ENCODE peak calls at places on chromosomes 3 and 15, in seven cellular contexts. One of them, this sample, is unnamed.

GRCh38 chr3:110413807-110414748 is 657.5 kb upstream of the NECTIN3 start:
- DNase-seq in astrocyte of the spinal cord: peak
- DNase-seq in CD8-positive, alpha-beta memory T cell: no peak
- DNase-seq in stimulated activated CD8-positive, alpha-beta memory T cell treated with anti-CD3 and anti-CD28 coated beads, Interleukin-4, amount 100 ng/mL, for 48 hours: no peak
- DNase-seq in GM10248: no peak
- DNase-seq in stimulated activated CD4-positive, alpha-beta T cell treated with anti-CD3 and anti-CD28 coated beads, Interleukin-12 subunit alpha, Interleukin-12 subunit beta, amount 100 ng/mL, for 4 hours: no peak
- DNase-seq in NCI-H2029: no peak
- DNase-seq in this sample: no peak

GRCh38 chr15:52493968-52494367 is 34.7 kb downstream of the MYO5A start:
- DNase-seq in astrocyte of the spinal cord: no peak
- DNase-seq in CD8-positive, alpha-beta memory T cell: no peak
- DNase-seq in stimulated activated CD8-positive, alpha-beta memory T cell treated with anti-CD3 and anti-CD28 coated beads, Interleukin-4, amount 100 ng/mL, for 48 hours: no peak
- DNase-seq in GM10248: no peak
- DNase-seq in stimulated activated CD4-positive, alpha-beta T cell treated with anti-CD3 and anti-CD28 coated beads, Interleukin-12 subunit alpha, Interleukin-12 subunit beta, amount 100 ng/mL, for 4 hours: no peak
- DNase-seq in NCI-H2029: no peak
- DNase-seq in this sample: no peak

GRCh38 chr3:195107593-195107992 is 163.4 kb downstream of the XXYLT1 start:
- DNase-seq in astrocyte of the spinal cord: no peak
- DNase-seq in CD8-positive, alpha-beta memory T cell: no peak
- DNase-seq in stimulated activated CD8-positive, alpha-beta memory T cell treated with anti-CD3 and anti-CD28 coated beads, Interleukin-4, amount 100 ng/mL, for 48 hours: no peak
- DNase-seq in GM10248: no peak
- DNase-seq in stimulated activated CD4-positive, alpha-beta T cell treated with anti-CD3 and anti-CD28 coated beads, Interleukin-12 subunit alpha, Interleukin-12 subunit beta, amount 100 ng/mL, for 4 hours: no peak
- DNase-seq in NCI-H2029: no peak
- DNase-seq in this sample: no peak

GRCh38 chr15:72196409-72197044 is 1.1 kb downstream of the GRAMD2A start:
- DNase-seq in astrocyte of the spinal cord: no peak
- DNase-seq in CD8-positive, alpha-beta memory T cell: no peak
- DNase-seq in stimulated activated CD8-positive, alpha-beta memory T cell treated with anti-CD3 and anti-CD28 coated beads, Interleukin-4, amount 100 ng/mL, for 48 hours: no peak
- DNase-seq in GM10248: peak
- DNase-seq in stimulated activated CD4-positive, alpha-beta T cell treated with anti-CD3 and anti-CD28 coated beads, Interleukin-12 subunit alpha, Interleukin-12 subunit beta, amount 100 ng/mL, for 4 hours: no peak
- DNase-seq in NCI-H2029: no peak
- DNase-seq in this sample: no peak

GRCh38 chr3:63934041-63934440 is 21.9 kb upstream of the SCAANT1 start:
- DNase-seq in astrocyte of the spinal cord: no peak
- DNase-seq in CD8-positive, alpha-beta memory T cell: no peak
- DNase-seq in stimulated activated CD8-positive, alpha-beta memory T cell treated with anti-CD3 and anti-CD28 coated beads, Interleukin-4, amount 100 ng/mL, for 48 hours: no peak
- DNase-seq in GM10248: no peak
- DNase-seq in stimulated activated CD4-positive, alpha-beta T cell treated with anti-CD3 and anti-CD28 coated beads, Interleukin-12 subunit alpha, Interleukin-12 subunit beta, amount 100 ng/mL, for 4 hours: no peak
- DNase-seq in NCI-H2029: no peak
- DNase-seq in this sample: no peak

GRCh38 chr3:30667250-30667585 is 60.8 kb downstream of the TGFBR2 start:
- DNase-seq in astrocyte of the spinal cord: no peak
- DNase-seq in CD8-positive, alpha-beta memory T cell: no peak
- DNase-seq in stimulated activated CD8-positive, alpha-beta memory T cell treated with anti-CD3 and anti-CD28 coated beads, Interleukin-4, amount 100 ng/mL, for 48 hours: no peak
- DNase-seq in GM10248: no peak
- DNase-seq in stimulated activated CD4-positive, alpha-beta T cell treated with anti-CD3 and anti-CD28 coated beads, Interleukin-12 subunit alpha, Interleukin-12 subunit beta, amount 100 ng/mL, for 4 hours: no peak
- DNase-seq in NCI-H2029: no peak
- DNase-seq in this sample: no peak

GRCh38 chr15:63234479-63234878 is 42.9 kb upstream of the APH1B start:
- DNase-seq in astrocyte of the spinal cord: peak
- DNase-seq in CD8-positive, alpha-beta memory T cell: no peak
- DNase-seq in stimulated activated CD8-positive, alpha-beta memory T cell treated with anti-CD3 and anti-CD28 coated beads, Interleukin-4, amount 100 ng/mL, for 48 hours: no peak
- DNase-seq in GM10248: no peak
- DNase-seq in stimulated activated CD4-positive, alpha-beta T cell treated with anti-CD3 and anti-CD28 coated beads, Interleukin-12 subunit alpha, Interleukin-12 subunit beta, amount 100 ng/mL, for 4 hours: no peak
- DNase-seq in NCI-H2029: no peak
- DNase-seq in this sample: no peak

GRCh38 chr3:72310028-72310987 is 525.4 kb upstream of the PROK2 start:
- DNase-seq in astrocyte of the spinal cord: peak
- DNase-seq in CD8-positive, alpha-beta memory T cell: no peak
- DNase-seq in stimulated activated CD8-positive, alpha-beta memory T cell treated with anti-CD3 and anti-CD28 coated beads, Interleukin-4, amount 100 ng/mL, for 48 hours: peak
- DNase-seq in GM10248: peak
- DNase-seq in stimulated activated CD4-positive, alpha-beta T cell treated with anti-CD3 and anti-CD28 coated beads, Interleukin-12 subunit alpha, Interleukin-12 subunit beta, amount 100 ng/mL, for 4 hours: no peak
- DNase-seq in NCI-H2029: no peak
- DNase-seq in this sample: peak

GRCh38 chr3:108345492-108346205 is 49.3 kb downstream of the HHLA2 start:
- DNase-seq in astrocyte of the spinal cord: no peak
- DNase-seq in CD8-positive, alpha-beta memory T cell: no peak
- DNase-seq in stimulated activated CD8-positive, alpha-beta memory T cell treated with anti-CD3 and anti-CD28 coated beads, Interleukin-4, amount 100 ng/mL, for 48 hours: no peak
- DNase-seq in GM10248: no peak
- DNase-seq in stimulated activated CD4-positive, alpha-beta T cell treated with anti-CD3 and anti-CD28 coated beads, Interleukin-12 subunit alpha, Interleukin-12 subunit beta, amount 100 ng/mL, for 4 hours: no peak
- DNase-seq in NCI-H2029: no peak
- DNase-seq in this sample: no peak

GRCh38 chr3:52198643-52199608 is 966 bp downstream of the ALAS1 start:
- DNase-seq in astrocyte of the spinal cord: no peak
- DNase-seq in CD8-positive, alpha-beta memory T cell: no peak
- DNase-seq in stimulated activated CD8-positive, alpha-beta memory T cell treated with anti-CD3 and anti-CD28 coated beads, Interleukin-4, amount 100 ng/mL, for 48 hours: no peak
- DNase-seq in GM10248: no peak
- DNase-seq in stimulated activated CD4-positive, alpha-beta T cell treated with anti-CD3 and anti-CD28 coated beads, Interleukin-12 subunit alpha, Interleukin-12 subunit beta, amount 100 ng/mL, for 4 hours: no peak
- DNase-seq in NCI-H2029: no peak
- DNase-seq in this sample: no peak

GRCh38 chr3:126216416-126216815 is 36.0 kb upstream of the ALDH1L1 start:
- DNase-seq in astrocyte of the spinal cord: peak
- DNase-seq in CD8-positive, alpha-beta memory T cell: no peak
- DNase-seq in stimulated activated CD8-positive, alpha-beta memory T cell treated with anti-CD3 and anti-CD28 coated beads, Interleukin-4, amount 100 ng/mL, for 48 hours: no peak
- DNase-seq in GM10248: no peak
- DNase-seq in stimulated activated CD4-positive, alpha-beta T cell treated with anti-CD3 and anti-CD28 coated beads, Interleukin-12 subunit alpha, Interleukin-12 subunit beta, amount 100 ng/mL, for 4 hours: no peak
- DNase-seq in NCI-H2029: no peak
- DNase-seq in this sample: no peak

GRCh38 chr3:39288300-39288808 is 8.5 kb upstream of the CX3CR1 start:
- DNase-seq in astrocyte of the spinal cord: peak
- DNase-seq in CD8-positive, alpha-beta memory T cell: peak
- DNase-seq in stimulated activated CD8-positive, alpha-beta memory T cell treated with anti-CD3 and anti-CD28 coated beads, Interleukin-4, amount 100 ng/mL, for 48 hours: peak
- DNase-seq in GM10248: peak
- DNase-seq in stimulated activated CD4-positive, alpha-beta T cell treated with anti-CD3 and anti-CD28 coated beads, Interleukin-12 subunit alpha, Interleukin-12 subunit beta, amount 100 ng/mL, for 4 hours: peak
- DNase-seq in NCI-H2029: peak
- DNase-seq in this sample: peak

GRCh38 chr3:127525373-127525772 is 65.2 kb downstream of the TPRA1 start:
- DNase-seq in astrocyte of the spinal cord: peak
- DNase-seq in CD8-positive, alpha-beta memory T cell: no peak
- DNase-seq in stimulated activated CD8-positive, alpha-beta memory T cell treated with anti-CD3 and anti-CD28 coated beads, Interleukin-4, amount 100 ng/mL, for 48 hours: no peak
- DNase-seq in GM10248: no peak
- DNase-seq in stimulated activated CD4-positive, alpha-beta T cell treated with anti-CD3 and anti-CD28 coated beads, Interleukin-12 subunit alpha, Interleukin-12 subunit beta, amount 100 ng/mL, for 4 hours: no peak
- DNase-seq in NCI-H2029: peak
- DNase-seq in this sample: no peak

GRCh38 chr3:77825045-77825827 is 785.3 kb downstream of the ROBO2 start:
- DNase-seq in astrocyte of the spinal cord: peak
- DNase-seq in CD8-positive, alpha-beta memory T cell: no peak
- DNase-seq in stimulated activated CD8-positive, alpha-beta memory T cell treated with anti-CD3 and anti-CD28 coated beads, Interleukin-4, amount 100 ng/mL, for 48 hours: no peak
- DNase-seq in GM10248: no peak
- DNase-seq in stimulated activated CD4-positive, alpha-beta T cell treated with anti-CD3 and anti-CD28 coated beads, Interleukin-12 subunit alpha, Interleukin-12 subunit beta, amount 100 ng/mL, for 4 hours: no peak
- DNase-seq in NCI-H2029: peak
- DNase-seq in this sample: no peak

GRCh38 chr3:65439641-65440040 is 599.1 kb downstream of the MAGI1 start:
- DNase-seq in astrocyte of the spinal cord: peak
- DNase-seq in CD8-positive, alpha-beta memory T cell: no peak
- DNase-seq in stimulated activated CD8-positive, alpha-beta memory T cell treated with anti-CD3 and anti-CD28 coated beads, Interleukin-4, amount 100 ng/mL, for 48 hours: no peak
- DNase-seq in GM10248: no peak
- DNase-seq in stimulated activated CD4-positive, alpha-beta T cell treated with anti-CD3 and anti-CD28 coated beads, Interleukin-12 subunit alpha, Interleukin-12 subunit beta, amount 100 ng/mL, for 4 hours: no peak
- DNase-seq in NCI-H2029: no peak
- DNase-seq in this sample: no peak

GRCh38 chr15:62958528-62958927 is 84.0 kb upstream of the TPM1 start:
- DNase-seq in astrocyte of the spinal cord: no peak
- DNase-seq in CD8-positive, alpha-beta memory T cell: no peak
- DNase-seq in stimulated activated CD8-positive, alpha-beta memory T cell treated with anti-CD3 and anti-CD28 coated beads, Interleukin-4, amount 100 ng/mL, for 48 hours: no peak
- DNase-seq in GM10248: no peak
- DNase-seq in stimulated activated CD4-positive, alpha-beta T cell treated with anti-CD3 and anti-CD28 coated beads, Interleukin-12 subunit alpha, Interleukin-12 subunit beta, amount 100 ng/mL, for 4 hours: no peak
- DNase-seq in NCI-H2029: no peak
- DNase-seq in this sample: no peak

GRCh38 chr3:141452045-141452444 is 34.8 kb upstream of the RASA2 start:
- DNase-seq in astrocyte of the spinal cord: peak
- DNase-seq in CD8-positive, alpha-beta memory T cell: no peak
- DNase-seq in stimulated activated CD8-positive, alpha-beta memory T cell treated with anti-CD3 and anti-CD28 coated beads, Interleukin-4, amount 100 ng/mL, for 48 hours: no peak
- DNase-seq in GM10248: peak
- DNase-seq in stimulated activated CD4-positive, alpha-beta T cell treated with anti-CD3 and anti-CD28 coated beads, Interleukin-12 subunit alpha, Interleukin-12 subunit beta, amount 100 ng/mL, for 4 hours: no peak
- DNase-seq in NCI-H2029: peak
- DNase-seq in this sample: peak

GRCh38 chr15:58472821-58473581 is 41.2 kb downstream of the LIPC start:
- DNase-seq in astrocyte of the spinal cord: peak
- DNase-seq in CD8-positive, alpha-beta memory T cell: peak
- DNase-seq in stimulated activated CD8-positive, alpha-beta memory T cell treated with anti-CD3 and anti-CD28 coated beads, Interleukin-4, amount 100 ng/mL, for 48 hours: peak
- DNase-seq in GM10248: no peak
- DNase-seq in stimulated activated CD4-positive, alpha-beta T cell treated with anti-CD3 and anti-CD28 coated beads, Interleukin-12 subunit alpha, Interleukin-12 subunit beta, amount 100 ng/mL, for 4 hours: no peak
- DNase-seq in NCI-H2029: no peak
- DNase-seq in this sample: no peak

GRCh38 chr15:79408041-79408440 is 24.1 kb upstream of the MINAR1 start:
- DNase-seq in astrocyte of the spinal cord: no peak
- DNase-seq in CD8-positive, alpha-beta memory T cell: no peak
- DNase-seq in stimulated activated CD8-positive, alpha-beta memory T cell treated with anti-CD3 and anti-CD28 coated beads, Interleukin-4, amount 100 ng/mL, for 48 hours: no peak
- DNase-seq in GM10248: no peak
- DNase-seq in stimulated activated CD4-positive, alpha-beta T cell treated with anti-CD3 and anti-CD28 coated beads, Interleukin-12 subunit alpha, Interleukin-12 subunit beta, amount 100 ng/mL, for 4 hours: no peak
- DNase-seq in NCI-H2029: no peak
- DNase-seq in this sample: no peak

GRCh38 chr3:9238727-9239295 is 10.6 kb downstream of the SRGAP3 start:
- DNase-seq in astrocyte of the spinal cord: no peak
- DNase-seq in CD8-positive, alpha-beta memory T cell: no peak
- DNase-seq in stimulated activated CD8-positive, alpha-beta memory T cell treated with anti-CD3 and anti-CD28 coated beads, Interleukin-4, amount 100 ng/mL, for 48 hours: no peak
- DNase-seq in GM10248: no peak
- DNase-seq in stimulated activated CD4-positive, alpha-beta T cell treated with anti-CD3 and anti-CD28 coated beads, Interleukin-12 subunit alpha, Interleukin-12 subunit beta, amount 100 ng/mL, for 4 hours: no peak
- DNase-seq in NCI-H2029: no peak
- DNase-seq in this sample: no peak

GRCh38 chr3:169362261-169362660 is 301.3 kb downstream of the MECOM start:
- DNase-seq in astrocyte of the spinal cord: peak
- DNase-seq in CD8-positive, alpha-beta memory T cell: no peak
- DNase-seq in stimulated activated CD8-positive, alpha-beta memory T cell treated with anti-CD3 and anti-CD28 coated beads, Interleukin-4, amount 100 ng/mL, for 48 hours: no peak
- DNase-seq in GM10248: no peak
- DNase-seq in stimulated activated CD4-positive, alpha-beta T cell treated with anti-CD3 and anti-CD28 coated beads, Interleukin-12 subunit alpha, Interleukin-12 subunit beta, amount 100 ng/mL, for 4 hours: no peak
- DNase-seq in NCI-H2029: no peak
- DNase-seq in this sample: no peak

GRCh38 chr15:90141646-90142045 is 39.4 kb upstream of the IDH2 start:
- DNase-seq in astrocyte of the spinal cord: peak
- DNase-seq in CD8-positive, alpha-beta memory T cell: no peak
- DNase-seq in stimulated activated CD8-positive, alpha-beta memory T cell treated with anti-CD3 and anti-CD28 coated beads, Interleukin-4, amount 100 ng/mL, for 48 hours: no peak
- DNase-seq in GM10248: no peak
- DNase-seq in stimulated activated CD4-positive, alpha-beta T cell treated with anti-CD3 and anti-CD28 coated beads, Interleukin-12 subunit alpha, Interleukin-12 subunit beta, amount 100 ng/mL, for 4 hours: no peak
- DNase-seq in NCI-H2029: no peak
- DNase-seq in this sample: no peak

GRCh38 chr3:166809520-166809919 is 570.6 kb downstream of the ZBBX start:
- DNase-seq in astrocyte of the spinal cord: no peak
- DNase-seq in CD8-positive, alpha-beta memory T cell: no peak
- DNase-seq in stimulated activated CD8-positive, alpha-beta memory T cell treated with anti-CD3 and anti-CD28 coated beads, Interleukin-4, amount 100 ng/mL, for 48 hours: no peak
- DNase-seq in GM10248: no peak
- DNase-seq in stimulated activated CD4-positive, alpha-beta T cell treated with anti-CD3 and anti-CD28 coated beads, Interleukin-12 subunit alpha, Interleukin-12 subunit beta, amount 100 ng/mL, for 4 hours: no peak
- DNase-seq in NCI-H2029: no peak
- DNase-seq in this sample: no peak

GRCh38 chr15:68484696-68485400 is 52.9 kb upstream of the ITGA11 start:
- DNase-seq in astrocyte of the spinal cord: peak
- DNase-seq in CD8-positive, alpha-beta memory T cell: no peak
- DNase-seq in stimulated activated CD8-positive, alpha-beta memory T cell treated with anti-CD3 and anti-CD28 coated beads, Interleukin-4, amount 100 ng/mL, for 48 hours: no peak
- DNase-seq in GM10248: no peak
- DNase-seq in stimulated activated CD4-positive, alpha-beta T cell treated with anti-CD3 and anti-CD28 coated beads, Interleukin-12 subunit alpha, Interleukin-12 subunit beta, amount 100 ng/mL, for 4 hours: no peak
- DNase-seq in NCI-H2029: no peak
- DNase-seq in this sample: no peak

GRCh38 chr15:38147246-38147645 is 105.4 kb upstream of the SPRED1 start:
- DNase-seq in astrocyte of the spinal cord: no peak
- DNase-seq in CD8-positive, alpha-beta memory T cell: no peak
- DNase-seq in stimulated activated CD8-positive, alpha-beta memory T cell treated with anti-CD3 and anti-CD28 coated beads, Interleukin-4, amount 100 ng/mL, for 48 hours: no peak
- DNase-seq in GM10248: no peak
- DNase-seq in stimulated activated CD4-positive, alpha-beta T cell treated with anti-CD3 and anti-CD28 coated beads, Interleukin-12 subunit alpha, Interleukin-12 subunit beta, amount 100 ng/mL, for 4 hours: no peak
- DNase-seq in NCI-H2029: no peak
- DNase-seq in this sample: no peak

GRCh38 chr15:68053701-68053996 is 466 bp upstream of the PIAS1 start:
- DNase-seq in astrocyte of the spinal cord: no peak
- DNase-seq in CD8-positive, alpha-beta memory T cell: no peak
- DNase-seq in stimulated activated CD8-positive, alpha-beta memory T cell treated with anti-CD3 and anti-CD28 coated beads, Interleukin-4, amount 100 ng/mL, for 48 hours: no peak
- DNase-seq in GM10248: no peak
- DNase-seq in stimulated activated CD4-positive, alpha-beta T cell treated with anti-CD3 and anti-CD28 coated beads, Interleukin-12 subunit alpha, Interleukin-12 subunit beta, amount 100 ng/mL, for 4 hours: no peak
- DNase-seq in NCI-H2029: no peak
- DNase-seq in this sample: no peak

GRCh38 chr3:31247850-31248618 is 284.7 kb upstream of the STT3B start:
- DNase-seq in astrocyte of the spinal cord: peak
- DNase-seq in CD8-positive, alpha-beta memory T cell: no peak
- DNase-seq in stimulated activated CD8-positive, alpha-beta memory T cell treated with anti-CD3 and anti-CD28 coated beads, Interleukin-4, amount 100 ng/mL, for 48 hours: no peak
- DNase-seq in GM10248: no peak
- DNase-seq in stimulated activated CD4-positive, alpha-beta T cell treated with anti-CD3 and anti-CD28 coated beads, Interleukin-12 subunit alpha, Interleukin-12 subunit beta, amount 100 ng/mL, for 4 hours: no peak
- DNase-seq in NCI-H2029: peak
- DNase-seq in this sample: no peak

GRCh38 chr3:180408654-180409053 is 193.3 kb upstream of the TTC14 start:
- DNase-seq in astrocyte of the spinal cord: peak
- DNase-seq in CD8-positive, alpha-beta memory T cell: no peak
- DNase-seq in stimulated activated CD8-positive, alpha-beta memory T cell treated with anti-CD3 and anti-CD28 coated beads, Interleukin-4, amount 100 ng/mL, for 48 hours: no peak
- DNase-seq in GM10248: no peak
- DNase-seq in stimulated activated CD4-positive, alpha-beta T cell treated with anti-CD3 and anti-CD28 coated beads, Interleukin-12 subunit alpha, Interleukin-12 subunit beta, amount 100 ng/mL, for 4 hours: no peak
- DNase-seq in NCI-H2029: peak
- DNase-seq in this sample: no peak

GRCh38 chr3:127157181-127157828 is 35.6 kb upstream of the PRR23E start:
- DNase-seq in astrocyte of the spinal cord: no peak
- DNase-seq in CD8-positive, alpha-beta memory T cell: no peak
- DNase-seq in stimulated activated CD8-positive, alpha-beta memory T cell treated with anti-CD3 and anti-CD28 coated beads, Interleukin-4, amount 100 ng/mL, for 48 hours: no peak
- DNase-seq in GM10248: no peak
- DNase-seq in stimulated activated CD4-positive, alpha-beta T cell treated with anti-CD3 and anti-CD28 coated beads, Interleukin-12 subunit alpha, Interleukin-12 subunit beta, amount 100 ng/mL, for 4 hours: no peak
- DNase-seq in NCI-H2029: peak
- DNase-seq in this sample: no peak

GRCh38 chr15:33182278-33182905 is 12.1 kb downstream of the FMN1 start:
- DNase-seq in astrocyte of the spinal cord: no peak
- DNase-seq in CD8-positive, alpha-beta memory T cell: no peak
- DNase-seq in stimulated activated CD8-positive, alpha-beta memory T cell treated with anti-CD3 and anti-CD28 coated beads, Interleukin-4, amount 100 ng/mL, for 48 hours: no peak
- DNase-seq in GM10248: no peak
- DNase-seq in stimulated activated CD4-positive, alpha-beta T cell treated with anti-CD3 and anti-CD28 coated beads, Interleukin-12 subunit alpha, Interleukin-12 subunit beta, amount 100 ng/mL, for 4 hours: no peak
- DNase-seq in NCI-H2029: no peak
- DNase-seq in this sample: no peak

GRCh38 chr3:194577985-194578905 is 55.0 kb downstream of the TMEM44 start:
- DNase-seq in astrocyte of the spinal cord: peak
- DNase-seq in CD8-positive, alpha-beta memory T cell: no peak
- DNase-seq in stimulated activated CD8-positive, alpha-beta memory T cell treated with anti-CD3 and anti-CD28 coated beads, Interleukin-4, amount 100 ng/mL, for 48 hours: peak
- DNase-seq in GM10248: no peak
- DNase-seq in stimulated activated CD4-positive, alpha-beta T cell treated with anti-CD3 and anti-CD28 coated beads, Interleukin-12 subunit alpha, Interleukin-12 subunit beta, amount 100 ng/mL, for 4 hours: peak
- DNase-seq in NCI-H2029: no peak
- DNase-seq in this sample: no peak

GRCh38 chr15:101193063-101193712 is 58.7 kb downstream of the CHSY1 start:
- DNase-seq in astrocyte of the spinal cord: no peak
- DNase-seq in CD8-positive, alpha-beta memory T cell: no peak
- DNase-seq in stimulated activated CD8-positive, alpha-beta memory T cell treated with anti-CD3 and anti-CD28 coated beads, Interleukin-4, amount 100 ng/mL, for 48 hours: no peak
- DNase-seq in GM10248: no peak
- DNase-seq in stimulated activated CD4-positive, alpha-beta T cell treated with anti-CD3 and anti-CD28 coated beads, Interleukin-12 subunit alpha, Interleukin-12 subunit beta, amount 100 ng/mL, for 4 hours: no peak
- DNase-seq in NCI-H2029: no peak
- DNase-seq in this sample: no peak

GRCh38 chr3:151804267-151804666 is 9.6 kb upstream of the AADAC start:
- DNase-seq in astrocyte of the spinal cord: no peak
- DNase-seq in CD8-positive, alpha-beta memory T cell: no peak
- DNase-seq in stimulated activated CD8-positive, alpha-beta memory T cell treated with anti-CD3 and anti-CD28 coated beads, Interleukin-4, amount 100 ng/mL, for 48 hours: no peak
- DNase-seq in GM10248: no peak
- DNase-seq in stimulated activated CD4-positive, alpha-beta T cell treated with anti-CD3 and anti-CD28 coated beads, Interleukin-12 subunit alpha, Interleukin-12 subunit beta, amount 100 ng/mL, for 4 hours: no peak
- DNase-seq in NCI-H2029: no peak
- DNase-seq in this sample: no peak

GRCh38 chr3:133965033-133965570 is 64.6 kb downstream of the SLCO2A1 start:
- DNase-seq in astrocyte of the spinal cord: peak
- DNase-seq in CD8-positive, alpha-beta memory T cell: no peak
- DNase-seq in stimulated activated CD8-positive, alpha-beta memory T cell treated with anti-CD3 and anti-CD28 coated beads, Interleukin-4, amount 100 ng/mL, for 48 hours: no peak
- DNase-seq in GM10248: no peak
- DNase-seq in stimulated activated CD4-positive, alpha-beta T cell treated with anti-CD3 and anti-CD28 coated beads, Interleukin-12 subunit alpha, Interleukin-12 subunit beta, amount 100 ng/mL, for 4 hours: no peak
- DNase-seq in NCI-H2029: peak
- DNase-seq in this sample: no peak

GRCh38 chr3:124627501-124627908 is 102.7 kb upstream of the UMPS start:
- DNase-seq in astrocyte of the spinal cord: peak
- DNase-seq in CD8-positive, alpha-beta memory T cell: no peak
- DNase-seq in stimulated activated CD8-positive, alpha-beta memory T cell treated with anti-CD3 and anti-CD28 coated beads, Interleukin-4, amount 100 ng/mL, for 48 hours: no peak
- DNase-seq in GM10248: no peak
- DNase-seq in stimulated activated CD4-positive, alpha-beta T cell treated with anti-CD3 and anti-CD28 coated beads, Interleukin-12 subunit alpha, Interleukin-12 subunit beta, amount 100 ng/mL, for 4 hours: no peak
- DNase-seq in NCI-H2029: no peak
- DNase-seq in this sample: no peak

GRCh38 chr3:149085828-149086231 is 503 bp downstream of the HLTF start:
- DNase-seq in astrocyte of the spinal cord: peak
- DNase-seq in CD8-positive, alpha-beta memory T cell: peak
- DNase-seq in stimulated activated CD8-positive, alpha-beta memory T cell treated with anti-CD3 and anti-CD28 coated beads, Interleukin-4, amount 100 ng/mL, for 48 hours: no peak
- DNase-seq in GM10248: peak
- DNase-seq in stimulated activated CD4-positive, alpha-beta T cell treated with anti-CD3 and anti-CD28 coated beads, Interleukin-12 subunit alpha, Interleukin-12 subunit beta, amount 100 ng/mL, for 4 hours: no peak
- DNase-seq in NCI-H2029: peak
- DNase-seq in this sample: peak

GRCh38 chr3:128173849-128174248 is 20.6 kb downstream of the EEFSEC start:
- DNase-seq in astrocyte of the spinal cord: no peak
- DNase-seq in CD8-positive, alpha-beta memory T cell: no peak
- DNase-seq in stimulated activated CD8-positive, alpha-beta memory T cell treated with anti-CD3 and anti-CD28 coated beads, Interleukin-4, amount 100 ng/mL, for 48 hours: no peak
- DNase-seq in GM10248: no peak
- DNase-seq in stimulated activated CD4-positive, alpha-beta T cell treated with anti-CD3 and anti-CD28 coated beads, Interleukin-12 subunit alpha, Interleukin-12 subunit beta, amount 100 ng/mL, for 4 hours: no peak
- DNase-seq in NCI-H2029: no peak
- DNase-seq in this sample: no peak

GRCh38 chr3:38019658-38020341 is 9.6 kb downstream of the PLCD1 start:
- DNase-seq in astrocyte of the spinal cord: no peak
- DNase-seq in CD8-positive, alpha-beta memory T cell: no peak
- DNase-seq in stimulated activated CD8-positive, alpha-beta memory T cell treated with anti-CD3 and anti-CD28 coated beads, Interleukin-4, amount 100 ng/mL, for 48 hours: no peak
- DNase-seq in GM10248: no peak
- DNase-seq in stimulated activated CD4-positive, alpha-beta T cell treated with anti-CD3 and anti-CD28 coated beads, Interleukin-12 subunit alpha, Interleukin-12 subunit beta, amount 100 ng/mL, for 4 hours: no peak
- DNase-seq in NCI-H2029: peak
- DNase-seq in this sample: no peak